ENCODE peak calls at places on chromosomes 1 and 21, in nine cellular contexts. U, Y, K, A, S, Z, W, P and Q are unnamed samples.

GRCh38 chr1:71666609-71667008 is 585.8 kb upstream of the ZRANB2 start:
- DNase-seq in U (no peak), Y (no peak), K (no peak), A (no peak), S (no peak), Z (peak; percentile 31), W (no peak), P (no peak), Q (no peak)

GRCh38 chr1:41322835-41323234 is 38.4 kb upstream of the FOXO6 start:
- DNase-seq in U (peak; percentile 80), Y (peak; percentile 25), K (peak; percentile 10), A (no peak), S (no peak), Z (peak; percentile 32), W (no peak), P (no peak), Q (peak; percentile 83)

GRCh38 chr1:33370286-33370685 is 49.4 kb upstream of the A3GALT2 start:
- DNase-seq in U (no peak), Y (no peak), K (peak; percentile 81), A (no peak), S (no peak), Z (no peak), W (no peak), P (no peak), Q (no peak)

GRCh38 chr1:110718452-110718851 is 43.7 kb upstream of the KCNA3 start:
- DNase-seq in U (no peak), Y (no peak), K (no peak), A (no peak), S (no peak), Z (no peak), W (no peak), P (no peak), Q (no peak)

GRCh38 chr1:23984417-23985186 is 4.5 kb upstream of the SRSF10 start:
- DNase-seq in U (no peak), Y (no peak), K (peak; percentile 27), A (no peak), S (no peak), Z (peak; percentile 77), W (peak; percentile 55), P (no peak), Q (no peak)

GRCh38 chr21:46099476-46099875 is 1.6 kb downstream of the COL6A2 start:
- DNase-seq in U (peak; percentile 34), Y (peak; percentile 28), K (no peak), A (no peak), S (peak; percentile 42), Z (peak; percentile 53), W (no peak), P (peak; percentile 8), Q (peak; percentile 20)

GRCh38 chr1:183163311-183163710 is 22.8 kb upstream of the LAMC2 start:
- DNase-seq in U (no peak), Y (no peak), K (peak; percentile 88), A (peak; percentile 50), S (no peak), Z (peak; percentile 91), W (peak; percentile 95), P (no peak), Q (no peak)

GRCh38 chr21:44330698-44331097 is 8.5 kb downstream of the CFAP410 start:
- DNase-seq in U (no peak), Y (no peak), K (no peak), A (no peak), S (no peak), Z (no peak), W (no peak), P (no peak), Q (no peak)

GRCh38 chr1:165527251-165527650 is 16.5 kb upstream of the LRRC52 start:
- DNase-seq in U (no peak), Y (no peak), K (no peak), A (no peak), S (no peak), Z (no peak), W (no peak), P (no peak), Q (no peak)

GRCh38 chr1:63087966-63088365 is 234.4 kb upstream of the FOXD3 start:
- DNase-seq in U (peak; percentile 88), Y (no peak), K (no peak), A (no peak), S (no peak), Z (no peak), W (peak; percentile 37), P (peak; percentile 45), Q (no peak)

GRCh38 chr1:1460540-1461130 is 10.9 kb upstream of the ATAD3B start:
- DNase-seq in U (no peak), Y (no peak), K (no peak), A (no peak), S (peak; percentile 18), Z (no peak), W (no peak), P (no peak), Q (peak; percentile 32)

GRCh38 chr1:17013598-17014320 is 2.0 kb upstream of the ATP13A2 start:
- DNase-seq in U (peak; percentile 23), Y (peak; percentile 35), K (no peak), A (no peak), S (no peak), Z (peak; percentile 27), W (no peak), P (no peak), Q (peak; percentile 30)

GRCh38 chr1:41977329-41977728 is 58.6 kb upstream of the HIVEP3 start:
- DNase-seq in U (no peak), Y (no peak), K (no peak), A (no peak), S (no peak), Z (no peak), W (no peak), P (no peak), Q (no peak)

GRCh38 chr21:26840912-26841311 is 4.3 kb downstream of the ADAMTS1 start:
- DNase-seq in U (no peak), Y (no peak), K (peak; percentile 82), A (no peak), S (no peak), Z (peak; percentile 82), W (peak; percentile 38), P (no peak), Q (no peak)

GRCh38 chr1:41622859-41623732 is 138.6 kb upstream of the EDN2 start:
- DNase-seq in U (no peak), Y (no peak), K (peak; percentile 16), A (no peak), S (peak; percentile 71), Z (peak; percentile 43), W (no peak), P (no peak), Q (peak; percentile 87)

GRCh38 chr1:25861316-25862286 is 2.3 kb upstream of the AUNIP start:
- DNase-seq in U (peak; percentile 15), Y (no peak), K (no peak), A (no peak), S (no peak), Z (no peak), W (no peak), P (no peak), Q (no peak)

GRCh38 chr1:107474877-107475612 is 334.2 kb downstream of the NTNG1 start:
- DNase-seq in U (peak; percentile 24), Y (no peak), K (no peak), A (no peak), S (no peak), Z (no peak), W (no peak), P (no peak), Q (peak; percentile 25)

GRCh38 chr21:29246614-29247013 is 52.1 kb upstream of the BACH1 start:
- DNase-seq in U (no peak), Y (no peak), K (no peak), A (no peak), S (no peak), Z (no peak), W (no peak), P (no peak), Q (no peak)

GRCh38 chr1:106439475-106439874 is 617.0 kb upstream of the PRMT6 start:
- DNase-seq in U (no peak), Y (no peak), K (no peak), A (no peak), S (no peak), Z (no peak), W (no peak), P (no peak), Q (no peak)

GRCh38 chr1:190634134-190634533 is 156.5 kb upstream of the BRINP3 start:
- DNase-seq in U (no peak), Y (no peak), K (no peak), A (no peak), S (no peak), Z (no peak), W (no peak), P (no peak), Q (no peak)

GRCh38 chr1:30130106-30130505 is 593.3 kb downstream of the MATN1 start:
- DNase-seq in U (no peak), Y (no peak), K (no peak), A (no peak), S (no peak), Z (no peak), W (no peak), P (no peak), Q (no peak)

DNA sequence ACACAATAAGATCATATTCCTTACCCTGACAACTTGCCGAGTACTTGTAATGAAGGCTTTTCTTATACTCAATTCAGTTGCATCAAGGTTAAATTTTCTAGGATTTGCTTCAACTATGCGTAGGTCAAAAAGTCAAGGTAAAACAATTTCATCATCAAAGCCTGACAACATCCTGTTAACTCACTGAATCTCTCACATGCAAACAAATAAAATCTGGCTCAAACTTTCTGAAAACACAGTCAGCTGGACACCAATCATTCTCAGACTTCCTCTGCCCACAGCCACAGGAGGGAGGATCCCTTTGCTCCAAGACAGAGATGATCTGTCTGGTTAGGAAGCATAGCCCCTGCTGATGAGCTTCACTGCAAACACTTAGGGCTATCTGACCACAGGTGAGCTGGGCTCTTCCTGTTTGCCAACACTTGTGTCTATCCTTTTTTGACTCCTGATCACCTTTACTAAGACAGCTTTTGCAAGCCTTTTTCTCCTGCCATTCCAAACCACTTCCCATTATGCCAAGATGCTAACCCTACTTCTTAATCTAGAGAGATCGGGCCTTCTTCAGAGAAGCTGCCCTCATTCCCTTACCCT is 20.0 kb downstream of the STX6 start:
- DNase-seq in U (no peak), Y (no peak), K (no peak), A (no peak), S (no peak), Z (peak; percentile 19), W (no peak), P (no peak), Q (no peak)
- TF ChIP-seq CTCF in U (no peak), Y (no peak), K (no peak), A (no peak), S (no peak), Z (no peak), W (no peak), P (no peak), Q (no peak)

GRCh38 chr1:39659538-39659937 is 12.4 kb downstream of the NT5C1A start:
- DNase-seq in U (no peak), Y (no peak), K (no peak), A (no peak), S (no peak), Z (no peak), W (no peak), P (no peak), Q (no peak)
- TF ChIP-seq CTCF in U (no peak), Y (no peak), K (no peak), A (no peak), S (no peak), Z (no peak), W (no peak), P (no peak), Q (no peak)

GRCh38 chr21:42496120-42496838 is at the start of gene RSPH1:
- DNase-seq in U (peak; percentile 99), Y (peak; percentile 100), K (peak; percentile 96), A (peak; percentile 88), S (peak; percentile 93), Z (peak; percentile 98), W (peak; percentile 98), P (peak; percentile 100), Q (peak; percentile 99)
- TF ChIP-seq CTCF in U (no peak), Y (no peak), K (no peak), A (no peak), S (no peak), Z (no peak), W (no peak), P (no peak), Q (no peak)

GRCh38 chr1:194044892-194045291 is 858.5 kb upstream of the B3GALT2 start:
- DNase-seq in U (no peak), Y (no peak), K (no peak), A (no peak), S (no peak), Z (no peak), W (no peak), P (no peak), Q (no peak)
- TF ChIP-seq CTCF in U (peak; percentile 10), Y (no peak), K (no peak), A (no peak), S (no peak), Z (no peak), W (no peak), P (no peak), Q (no peak)